ENCODE peak calls at places on chromosomes 1 and 21, in four cellular contexts. One of them, this sample, is unnamed.

GRCh38 chr1:177913762-177914540 is 55.9 kb downstream of the SEC16B start:
- DNase-seq in HepG2: peak; percentile 17
- DNase-seq in K562: no peak
- DNase-seq in GM12878: no peak
- DNase-seq in this sample: peak; percentile 33

GRCh38 chr21:16071082-16071481 is 341.3 kb downstream of the USP25 start:
- DNase-seq in HepG2: no peak
- DNase-seq in K562: no peak
- DNase-seq in GM12878: no peak
- DNase-seq in this sample: no peak

GRCh38 chr1:212482352-212483153 is 49.8 kb downstream of the NENF start:
- DNase-seq in HepG2: no peak
- DNase-seq in K562: no peak
- DNase-seq in GM12878: no peak
- DNase-seq in this sample: no peak

GRCh38 chr1:93842750-93843500 is 36.1 kb downstream of the DNTTIP2 start:
- DNase-seq in HepG2: no peak
- DNase-seq in K562: no peak
- DNase-seq in GM12878: no peak
- DNase-seq in this sample: no peak

GRCh38 chr1:183932412-183932811 is 105.1 kb downstream of the COLGALT2 start:
- DNase-seq in HepG2: no peak
- DNase-seq in K562: no peak
- DNase-seq in GM12878: no peak
- DNase-seq in this sample: no peak

GRCh38 chr1:31768939-31769704 is 5.0 kb upstream of the ADGRB2 start:
- DNase-seq in HepG2: no peak
- DNase-seq in K562: no peak
- DNase-seq in GM12878: no peak
- DNase-seq in this sample: no peak

GRCh38 chr1:2611034-2611501 is 21.7 kb downstream of the MMEL1 start:
- DNase-seq in HepG2: no peak
- DNase-seq in K562: peak; percentile 94
- DNase-seq in GM12878: no peak
- DNase-seq in this sample: peak; percentile 80

GRCh38 chr1:158916085-158916484 is 15.3 kb upstream of the PYHIN1 start:
- DNase-seq in HepG2: no peak
- DNase-seq in K562: no peak
- DNase-seq in GM12878: no peak
- DNase-seq in this sample: no peak

GRCh38 chr1:206502813-206503212 is 4.5 kb upstream of the RASSF5 start:
- DNase-seq in HepG2: no peak
- DNase-seq in K562: no peak
- DNase-seq in GM12878: no peak
- DNase-seq in this sample: no peak

GRCh38 chr1:154784416-154784815 is 85.7 kb downstream of the KCNN3 start:
- DNase-seq in HepG2: no peak
- DNase-seq in K562: no peak
- DNase-seq in GM12878: no peak
- DNase-seq in this sample: no peak

GRCh38 chr1:78333426-78334012 is 157.3 kb upstream of the PTGFR start:
- DNase-seq in HepG2: peak; percentile 16
- DNase-seq in K562: no peak
- DNase-seq in GM12878: no peak
- DNase-seq in this sample: peak; percentile 64
- TF ChIP-seq FOXK2 in HepG2: no peak
- TF ChIP-seq FOXK2 in K562: no peak
- TF ChIP-seq FOXK2 in GM12878: no peak
- TF ChIP-seq FOXK2 in this sample: no peak

GRCh38 chr1:17875882-17876280 is 120.7 kb downstream of the ACTL8 start:
- DNase-seq in HepG2: no peak
- DNase-seq in K562: no peak
- DNase-seq in GM12878: no peak
- DNase-seq in this sample: no peak
- TF ChIP-seq BHLHE40 in HepG2: no peak
- TF ChIP-seq BHLHE40 in K562: no peak
- TF ChIP-seq BHLHE40 in GM12878: no peak
- TF ChIP-seq BHLHE40 in this sample: no peak

DNA sequence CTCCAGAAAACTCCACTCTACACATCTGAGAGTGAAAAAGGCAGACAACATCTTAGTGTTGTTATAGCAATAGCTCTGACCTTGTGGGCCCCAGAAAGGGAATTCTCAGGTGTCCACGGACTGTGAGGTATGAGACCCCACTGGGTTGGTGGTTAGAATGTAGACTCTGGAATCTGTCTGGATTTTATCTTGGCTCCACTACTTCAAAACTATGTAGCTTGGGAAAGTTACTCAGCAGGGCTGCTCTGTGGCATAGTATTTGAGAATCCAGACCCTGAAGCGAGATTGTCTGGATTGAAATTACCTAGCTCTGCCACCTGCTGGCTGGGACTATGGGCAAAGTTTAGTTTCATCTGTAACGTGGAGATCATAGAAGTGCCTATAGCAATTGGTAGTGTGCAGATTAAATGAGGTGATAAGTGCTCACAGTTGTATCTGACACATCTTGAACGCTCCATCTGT is 25.8 kb downstream of the PRDM2 start:
- DNase-seq in HepG2: peak; percentile 20
- DNase-seq in K562: no peak
- DNase-seq in GM12878: no peak
- DNase-seq in this sample: peak; percentile 49
- TF ChIP-seq FOXK2 in HepG2: no peak
- TF ChIP-seq FOXK2 in K562: no peak
- TF ChIP-seq FOXK2 in GM12878: no peak
- TF ChIP-seq FOXK2 in this sample: no peak

GRCh38 chr1:202835548-202836072 is 24.9 kb downstream of the PCAT6 start:
- DNase-seq in HepG2: no peak
- DNase-seq in K562: no peak
- DNase-seq in GM12878: no peak
- DNase-seq in this sample: no peak

GRCh38 chr1:202836616-202837403 is 26.1 kb downstream of the PCAT6 start:
- DNase-seq in HepG2: no peak
- DNase-seq in K562: no peak
- DNase-seq in GM12878: no peak
- DNase-seq in this sample: no peak

GRCh38 chr1:202837746-202838145 is 27.0 kb downstream of the PCAT6 start:
- DNase-seq in HepG2: no peak
- DNase-seq in K562: no peak
- DNase-seq in GM12878: no peak
- DNase-seq in this sample: no peak

GRCh38 chr1:202831906-202832305 is 21.2 kb downstream of the PCAT6 start:
- DNase-seq in HepG2: no peak
- DNase-seq in K562: no peak
- DNase-seq in GM12878: no peak
- DNase-seq in this sample: no peak

GRCh38 chr1:202834771-202835547 is 24.2 kb downstream of the PCAT6 start:
- DNase-seq in HepG2: no peak
- DNase-seq in K562: no peak
- DNase-seq in GM12878: no peak
- DNase-seq in this sample: no peak
- TF ChIP-seq BHLHE40 in HepG2: no peak
- TF ChIP-seq BHLHE40 in K562: no peak
- TF ChIP-seq BHLHE40 in GM12878: no peak
- TF ChIP-seq BHLHE40 in this sample: no peak

GRCh38 chr1:150466964-150467363 is 20.3 kb upstream of the TARS2 start:
- DNase-seq in HepG2: no peak
- DNase-seq in K562: no peak
- DNase-seq in GM12878: no peak
- DNase-seq in this sample: no peak

GRCh38 chr1:150469291-150469690 is 17.9 kb upstream of the TARS2 start:
- DNase-seq in HepG2: no peak
- DNase-seq in K562: no peak
- DNase-seq in GM12878: no peak
- DNase-seq in this sample: no peak

DNA sequence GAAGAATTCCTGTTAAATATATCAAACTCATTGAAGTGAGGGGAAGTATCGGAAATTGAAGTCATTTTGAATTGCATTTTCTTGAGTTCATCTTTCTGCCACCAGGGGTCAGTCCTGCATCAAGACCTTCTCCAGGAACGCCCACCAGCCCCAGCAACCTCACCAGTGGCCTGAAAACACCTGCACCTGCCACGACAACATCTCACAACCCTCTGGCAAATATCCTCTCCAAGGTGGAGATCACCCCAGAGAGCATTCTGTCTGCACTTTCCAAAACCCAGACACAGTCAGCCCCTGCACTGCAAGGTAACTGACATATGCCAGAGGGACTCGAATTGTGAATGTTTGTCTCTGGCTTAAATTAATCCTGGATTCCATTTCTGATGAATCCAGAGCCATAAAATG is 22.8 kb upstream of the TARS2 start:
- DNase-seq in HepG2: peak; percentile 51
- DNase-seq in K562: peak; percentile 67
- DNase-seq in GM12878: no peak
- DNase-seq in this sample: peak; percentile 83
- TF ChIP-seq FOXK2 in HepG2: no peak
- TF ChIP-seq FOXK2 in K562: no peak
- TF ChIP-seq FOXK2 in GM12878: no peak
- TF ChIP-seq FOXK2 in this sample: no peak